ENCODE peak calls at places on chromosomes 16 and 17, in four cellular contexts. E, C, Q and K are unnamed samples.

GRCh38 chr16:772959-773358 is 12.4 kb downstream of the MSLN start:
- DNase-seq in E (no peak), Q (no peak), C (no peak), K (no peak)

GRCh38 chr17:61583242-61583641 is 7.8 kb downstream of the NACA2 start:
- DNase-seq in E (peak), C (no peak), Q (no peak), K (peak)

GRCh38 chr17:74212262-74212912 is 984 bp upstream of the TTYH2 start:
- DNase-seq in Q (peak), C (no peak), E (peak), K (peak)

GRCh38 chr17:49069585-49070273 is 62.8 kb upstream of the B4GALNT2 start:
- DNase-seq in C (no peak), Q (no peak), E (peak), K (no peak)

GRCh38 chr16:63458842-63459241 is 1422.6 kb upstream of the CDH8 start:
- DNase-seq in C (no peak), Q (no peak), E (no peak), K (no peak)

GRCh38 chr16:85234310-85235235 is 122.3 kb upstream of the CIBAR2 start:
- DNase-seq in C (no peak), E (peak), Q (peak), K (peak)

GRCh38 chr16:85421338-85422123 is 191.6 kb upstream of the GSE1 start:
- DNase-seq in C (no peak), E (no peak), Q (peak), K (no peak)

GRCh38 chr17:75059369-75060345 is 12.6 kb downstream of the KCTD2 start:
- DNase-seq in Q (no peak), C (no peak), E (peak), K (peak)

GRCh38 chr17:49515196-49515770 is 20.2 kb downstream of the NGFR start:
- DNase-seq in C (no peak), E (peak), Q (peak), K (peak)

GRCh38 chr16:70715113-70715711 is 29.4 kb upstream of the MTSS2 start:
- DNase-seq in Q (peak), E (peak), C (no peak), K (peak)

GRCh38 chr17:35423761-35424160 is 8.5 kb downstream of the SLFN12 start:
- DNase-seq in E (peak), Q (no peak), C (no peak), K (peak)